ENCODE peak calls at places on chromosome 22, in five cellular contexts. U is astrocyte; Z is H54; R is fibroblast of the conjunctiva; D is activated CD8-positive, alpha-beta memory T cell treated with anti-CD3 and anti-CD28 coated beads, Interleukin-2, amount 50 U/mL, for 48 hours. O is an unnamed sample.

GRCh38 chr22:45656577-45656976 is 15.1 kb upstream of the ATXN10 start:
- DNase-seq in U (no peak), Z (no peak), R (peak), D (no peak), O (no peak)

GRCh38 chr22:24768537-24769374 is 5.8 kb downstream of the PIWIL3 start:
- DNase-seq in U (peak), Z (peak), R (peak), D (peak), O (peak)

GRCh38 chr22:37485714-37486223 is 415 bp downstream of the MFNG start:
- DNase-seq in U (no peak), Z (no peak), R (no peak), D (peak), O (no peak)

GRCh38 chr22:23216331-23217170 is 36.2 kb downstream of the BCR start:
- DNase-seq in U (no peak), Z (no peak), R (no peak), D (no peak), O (no peak)

GRCh38 chr22:35215993-35216392 is 41.3 kb upstream of the HMGXB4 start:
- DNase-seq in U (no peak), Z (no peak), R (no peak), D (no peak), O (no peak)

GRCh38 chr22:21102659-21103267 is 57.0 kb downstream of the LRRC74B start:
- DNase-seq in U (peak), Z (peak), R (peak), D (peak), O (peak)

GRCh38 chr22:25027552-25027951 is 75.0 kb downstream of the KIAA1671 start:
- DNase-seq in U (no peak), Z (no peak), R (no peak), D (no peak), O (peak)

GRCh38 chr22:20550851-20551744 is 43.7 kb downstream of the MED15 start:
- DNase-seq in U (peak), Z (no peak), R (no peak), D (peak), O (no peak)

GRCh38 chr22:18905540-18906409 is at the start of gene DGCR6:
- DNase-seq in U (no peak), Z (no peak), R (no peak), D (no peak), O (no peak)

GRCh38 chr22:44428941-44429615 is 69.0 kb downstream of the RTL6 start:
- DNase-seq in U (no peak), Z (no peak), R (no peak), D (no peak), O (no peak)

GRCh38 chr22:46699091-46699490 is 39.0 kb downstream of the CERK start:
- DNase-seq in U (no peak), Z (no peak), R (no peak), D (no peak), O (no peak)

GRCh38 chr22:29345932-29346331 is 30.4 kb upstream of the RASL10A start:
- DNase-seq in U (no peak), Z (no peak), R (no peak), D (no peak), O (no peak)

GRCh38 chr22:35518781-35519180 is 21.9 kb upstream of the RASD2 start:
- DNase-seq in U (no peak), Z (no peak), R (no peak), D (no peak), O (no peak)

GRCh38 chr22:40982482-40983385 is 31.6 kb downstream of the RBX1 start:
- DNase-seq in U (no peak), Z (no peak), R (no peak), D (no peak), O (no peak)

O was measured in NCI-H226.